ENCODE peak calls at places on chromosomes 6 and 20, in five cellular contexts. X is hypothalamus; W is effector CD4-positive, alpha-beta T cell; U is stromal cell of bone marrow; F is renal cortical epithelial cell. J is an unnamed sample.

GRCh38 chr20:16187956-16188616 is 385.2 kb downstream of the KIF16B start:
- DNase-seq in X (no peak), W (no peak), U (no peak), F (no peak), J (no peak)

GRCh38 chr6:56652994-56653393 is 10.3 kb upstream of the DST start:
- DNase-seq in X (no peak), W (no peak), U (peak), F (peak), J (no peak)

GRCh38 chr20:50101900-50102299 is 11.1 kb downstream of the UBE2V1 start:
- DNase-seq in X (no peak), W (no peak), U (no peak), F (no peak), J (no peak)

GRCh38 chr6:169158750-169159149 is 94.9 kb downstream of the THBS2 start:
- DNase-seq in X (no peak), W (no peak), U (no peak), F (no peak), J (no peak)

GRCh38 chr6:23656826-23657225 is 469.2 kb upstream of the NRSN1 start:
- DNase-seq in X (no peak), W (no peak), U (no peak), F (no peak), J (no peak)

GRCh38 chr20:41776450-41776849 is 158.3 kb upstream of the CHD6 start:
- DNase-seq in X (no peak), W (no peak), U (no peak), F (no peak), J (no peak)

GRCh38 chr6:161023316-161023715 is 31.7 kb downstream of the MAP3K4 start:
- DNase-seq in X (no peak), W (no peak), U (no peak), F (no peak), J (no peak)

GRCh38 chr6:93751969-93752368 is 332.6 kb upstream of the EPHA7 start:
- DNase-seq in X (no peak), W (no peak), U (no peak), F (peak), J (no peak)

GRCh38 chr6:114707081-114707480 is 364.3 kb upstream of the HS3ST5 start:
- DNase-seq in X (no peak), W (no peak), U (no peak), F (no peak), J (no peak)

GRCh38 chr20:25274481-25274880 is 26.6 kb downstream of the PYGB start:
- DNase-seq in X (no peak), W (no peak), U (no peak), F (no peak), J (no peak)

GRCh38 chr20:8933391-8933807 is 135.5 kb upstream of the PLCB4 start:
- DNase-seq in X (no peak), W (no peak), U (no peak), F (peak), J (no peak)

GRCh38 chr6:170244721-170245201 is 46.1 kb downstream of the DLL1 start:
- DNase-seq in X (no peak), W (no peak), U (no peak), F (no peak), J (no peak)

GRCh38 chr20:59469266-59470252 is 134.8 kb upstream of the PHACTR3 start:
- DNase-seq in X (no peak), W (no peak), U (no peak), F (no peak), J (no peak)

GRCh38 chr6:158715330-158716311 is 65.8 kb downstream of the SYTL3 start:
- DNase-seq in X (no peak), W (no peak), U (no peak), F (no peak), J (no peak)

GRCh38 chr20:37915800-37916570 is 13.1 kb downstream of the VSTM2L start:
- DNase-seq in X (no peak), W (no peak), U (no peak), F (no peak), J (no peak)

J was measured in RKO.